ENCODE peak calls at places on chromosomes 11 and 22, in seven cellular contexts. S is ACHN; L is effector CD4-positive, alpha-beta T cell; X is stomach; H is brain microvascular endothelial cell; A is neural crest cell; M is stimulated activated CD8-positive, alpha-beta memory T cell treated with anti-CD3 and anti-CD28 coated beads, Interleukin-15, amount 100 ng/mL, for 1 hour. R is an unnamed sample.
A peak's percentile ranks its signal among the peaks of the same experiment; 100 is the strongest.

GRCh38 chr11:96817488-96817887 is 427.7 kb downstream of the JRKL start:
- DNase-seq in S (no peak), L (no peak), X (no peak), H (no peak), A (no peak), M (no peak), R (no peak)

GRCh38 chr11:17991799-17992433 is 20.9 kb downstream of the SERGEF start:
- DNase-seq in S (peak; percentile 52), L (peak; percentile 41), X (peak; percentile 34), H (no peak), A (peak; percentile 35), M (no peak), R (peak; percentile 37)

GRCh38 chr11:60175860-60176275 is 7.0 kb downstream of the MS4A6A start:
- DNase-seq in S (no peak), L (no peak), X (no peak), H (no peak), A (no peak), M (no peak), R (no peak)

GRCh38 chr22:21044931-21045584 is 688 bp upstream of the LRRC74B start:
- DNase-seq in S (peak; percentile 37), L (no peak), X (no peak), H (peak; percentile 93), A (no peak), M (no peak), R (no peak)

GRCh38 chr11:74466916-74467885 is at the start of gene KCNE3:
- DNase-seq in S (peak; percentile 17), L (no peak), X (peak; percentile 57), H (no peak), A (no peak), M (no peak), R (no peak)

GRCh38 chr22:17540481-17540880 is 22.8 kb upstream of the SLC25A18 start:
- DNase-seq in S (no peak), L (no peak), X (no peak), H (no peak), A (no peak), M (no peak), R (no peak)

GRCh38 chr11:133506551-133507094 is 25.7 kb downstream of the OPCML start:
- DNase-seq in S (no peak), L (no peak), X (no peak), H (no peak), A (no peak), M (no peak), R (peak; percentile 71)

GRCh38 chr11:22976146-22976545 is 115.9 kb upstream of the CCDC179 start:
- DNase-seq in S (peak; percentile 42), L (no peak), X (peak; percentile 27), H (peak; percentile 95), A (no peak), M (no peak), R (no peak)

GRCh38 chr11:32255876-32256275 is 165.0 kb downstream of the RCN1 start:
- DNase-seq in S (no peak), L (no peak), X (no peak), H (no peak), A (no peak), M (no peak), R (no peak)

GRCh38 chr11:70788247-70789022 is 390.1 kb downstream of the CTTN start:
- DNase-seq in S (peak; percentile 80), L (no peak), X (no peak), H (peak; percentile 94), A (no peak), M (no peak), R (peak; percentile 38)

GRCh38 chr22:48719978-48720661 is 1107.6 kb downstream of the BRD1 start:
- DNase-seq in S (no peak), L (no peak), X (no peak), H (no peak), A (no peak), M (no peak), R (no peak)

GRCh38 chr11:3157381-3158130 is 7.6 kb downstream of the OSBPL5 start:
- DNase-seq in S (no peak), L (no peak), X (no peak), H (peak; percentile 32), A (no peak), M (no peak), R (no peak)

GRCh38 chr11:83819936-83820549 is 533.9 kb upstream of the CCDC90B start:
- DNase-seq in S (peak; percentile 70), L (no peak), X (no peak), H (peak; percentile 32), A (no peak), M (no peak), R (peak; percentile 47)

GRCh38 chr11:499201-500076 is 7.6 kb downstream of the RNH1 start:
- DNase-seq in S (no peak), L (no peak), X (no peak), H (no peak), A (no peak), M (no peak), R (no peak)

GRCh38 chr11:40537734-40538133 is 921.7 kb downstream of the LRRC4C start:
- DNase-seq in S (no peak), L (no peak), X (no peak), H (no peak), A (no peak), M (no peak), R (no peak)

GRCh38 chr11:8234910-8235309 is 28.8 kb downstream of the LMO1 start:
- DNase-seq in S (no peak), L (no peak), X (no peak), H (no peak), A (no peak), M (no peak), R (no peak)

GRCh38 chr22:25403752-25404471 is 160.6 kb upstream of the GRK3 start:
- DNase-seq in S (peak; percentile 18), L (no peak), X (no peak), H (no peak), A (no peak), M (no peak), R (no peak)

GRCh38 chr22:26172389-26172990 is 3.2 kb downstream of the SEZ6L start:
- DNase-seq in S (peak; percentile 32), L (no peak), X (no peak), H (peak; percentile 20), A (peak; percentile 59), M (no peak), R (no peak)

GRCh38 chr11:83241291-83241946 is 44.7 kb downstream of the CCDC90B start:
- DNase-seq in S (peak; percentile 70), L (no peak), X (peak; percentile 74), H (peak; percentile 74), A (peak; percentile 46), M (no peak), R (peak; percentile 34)

GRCh38 chr11:34331736-34332135 is 26.1 kb downstream of the ABTB2 start:
- DNase-seq in S (no peak), L (no peak), X (no peak), H (no peak), A (no peak), M (no peak), R (no peak)

GRCh38 chr11:73308003-73308962 is at the start of gene ARHGEF17:
- DNase-seq in S (peak; percentile 71), L (peak; percentile 30), X (peak; percentile 73), H (peak; percentile 61), A (peak; percentile 74), M (no peak), R (peak; percentile 49)

GRCh38 chr22:26805131-26805530 is 147.7 kb downstream of the MIAT start:
- DNase-seq in S (no peak), L (no peak), X (no peak), H (no peak), A (no peak), M (no peak), R (no peak)

GRCh38 chr11:119795231-119795630 is 66.2 kb upstream of the NECTIN1 start:
- DNase-seq in S (no peak), L (no peak), X (no peak), H (peak; percentile 94), A (no peak), M (no peak), R (no peak)

GRCh38 chr11:64856382-64857227 is 12.2 kb upstream of the CDC42BPG start:
- DNase-seq in S (peak; percentile 86), L (peak; percentile 42), X (peak; percentile 82), H (peak; percentile 69), A (no peak), M (no peak), R (no peak)

R was measured in foreskin melanocyte.